ENCODE peak calls at places on chromosomes 3 and 15, in four cellular contexts. L is H1, F is HCT116, Y is HepG2. C is an unnamed sample.

GRCh38 chr3:194487289-194488006 is 646 bp upstream of the ATP13A3 start:
- DNase-seq in L (no peak), F (no peak), Y (no peak), C (peak; percentile 58)

GRCh38 chr3:68631810-68632545 is 300.4 kb downstream of the TAFA4 start:
- DNase-seq in L (peak; percentile 59), F (no peak), Y (no peak), C (no peak)

GRCh38 chr3:196976891-196977420 is 8.3 kb upstream of the PIGZ start:
- DNase-seq in L (no peak), F (no peak), Y (no peak), C (no peak)

GRCh38 chr15:53962646-53963561 is 15.3 kb upstream of the UNC13C start:
- DNase-seq in L (no peak), F (no peak), Y (peak; percentile 23), C (peak; percentile 13)

GRCh38 chr15:62732078-62732477 is 310.5 kb upstream of the TPM1 start:
- DNase-seq in L (no peak), F (no peak), Y (no peak), C (no peak)

GRCh38 chr15:89129123-89129815 is 41.0 kb downstream of the ABHD2 start:
- DNase-seq in L (peak; percentile 33), F (no peak), Y (no peak), C (peak; percentile 55)

GRCh38 chr3:12758025-12758830 is 831 bp downstream of the TMEM40 start:
- DNase-seq in L (no peak), F (no peak), Y (no peak), C (no peak)

GRCh38 chr15:65903296-65904073 is 34.2 kb downstream of the RAB11A start:
- DNase-seq in L (no peak), F (no peak), Y (peak; percentile 12), C (no peak)

GRCh38 chr3:56960234-56960917 is 100.1 kb upstream of the SPATA12 start:
- DNase-seq in L (no peak), F (no peak), Y (no peak), C (no peak)

GRCh38 chr3:7787871-7788828 is 713.5 kb upstream of the LMCD1 start:
- DNase-seq in L (no peak), F (no peak), Y (no peak), C (no peak)

GRCh38 chr3:166190360-166190759 is 353.1 kb upstream of the BCHE start:
- DNase-seq in L (peak; percentile 15), F (no peak), Y (no peak), C (no peak)

GRCh38 chr15:31280037-31280830 is 46.4 kb upstream of the KLF13 start:
- DNase-seq in L (no peak), F (no peak), Y (peak; percentile 68), C (no peak)

GRCh38 chr15:52060511-52060910 is 41.5 kb downstream of the MAPK6 start:
- DNase-seq in L (no peak), F (no peak), Y (no peak), C (no peak)

GRCh38 chr15:52056001-52056400 is 37.0 kb downstream of the MAPK6 start:
- DNase-seq in L (no peak), F (no peak), Y (no peak), C (no peak)

GRCh38 chr15:52052076-52052935 is 33.3 kb downstream of the MAPK6 start:
- DNase-seq in L (no peak), F (no peak), Y (peak; percentile 36), C (no peak)

GRCh38 chr15:52054381-52054780 is 35.4 kb downstream of the MAPK6 start:
- DNase-seq in L (no peak), F (no peak), Y (peak; percentile 77), C (no peak)

DNA sequence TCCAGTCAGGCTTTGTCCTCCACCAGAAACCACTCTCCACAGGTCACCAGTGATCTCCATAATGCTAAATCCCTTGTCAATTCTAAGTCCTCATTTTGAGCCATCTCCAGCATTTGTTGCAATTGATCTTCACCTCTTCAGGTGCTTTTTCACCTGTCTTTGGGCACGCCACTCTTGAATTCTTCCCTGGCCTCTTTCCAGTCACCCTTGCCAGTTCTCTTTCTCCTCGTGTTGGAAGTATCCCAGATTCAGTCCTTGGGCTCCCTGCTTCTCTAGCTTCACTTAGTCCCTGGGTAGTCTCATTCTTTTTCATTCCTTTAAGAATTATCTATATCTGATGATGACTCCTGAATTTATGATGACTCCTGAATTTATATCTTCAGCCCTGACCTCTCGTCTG is 37.5 kb downstream of the MAPK6 start:
- DNase-seq in L (no peak), F (no peak), Y (no peak), C (no peak)
- TF ChIP-seq FOSL1 in L (no peak), F (no peak), Y (no peak), C (no peak)

DNA sequence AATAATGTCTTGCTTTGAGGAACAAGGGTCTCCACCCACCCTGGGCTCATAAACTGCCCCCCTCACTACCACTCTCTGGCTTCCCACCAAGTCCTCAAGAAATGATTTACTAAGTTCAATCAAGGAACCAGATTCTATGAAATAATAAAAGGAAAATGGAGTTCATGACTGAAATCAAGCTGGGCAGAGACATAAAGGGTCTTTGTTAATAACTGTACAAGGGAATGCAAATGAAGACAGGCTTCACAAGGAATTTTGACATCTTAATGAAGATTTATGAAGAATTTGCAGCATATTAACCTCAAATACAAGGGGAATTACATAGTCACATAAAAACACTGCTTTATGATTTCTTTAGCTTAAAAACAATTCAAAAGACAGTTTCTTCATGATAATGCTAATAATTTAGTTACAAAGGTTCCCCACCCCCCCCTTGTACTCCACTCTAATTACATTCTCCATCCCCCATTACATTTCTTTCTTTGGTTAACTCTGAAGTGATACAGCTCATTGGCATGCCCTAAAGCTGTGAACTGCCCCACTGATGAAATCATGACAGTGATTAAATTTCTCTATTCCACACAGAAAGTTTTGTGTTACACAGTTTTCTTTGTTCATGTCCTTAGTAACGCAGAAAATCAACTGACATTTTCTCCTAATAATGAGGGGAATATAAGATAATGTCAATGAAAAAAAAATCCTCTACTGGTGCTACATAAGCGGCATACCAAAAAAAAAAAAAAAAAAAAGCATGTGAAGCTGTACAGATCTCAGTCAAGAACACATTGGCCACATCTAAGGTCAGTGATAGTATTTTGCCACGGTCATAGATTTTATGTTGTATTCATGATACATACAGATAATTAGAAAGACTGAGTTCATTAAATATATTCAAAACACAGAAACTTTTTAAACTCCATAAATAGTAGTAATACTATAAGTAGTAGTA is 54.4 kb downstream of the WWTR1 start:
- DNase-seq in L (no peak), F (no peak), Y (no peak), C (no peak)
- TF ChIP-seq FOSL1 in L (no peak), F (peak; percentile 31), Y (no peak), C (no peak)

GRCh38 chr3:126621171-126621570 is 33.8 kb downstream of the TXNRD3 start:
- DNase-seq in L (no peak), F (no peak), Y (no peak), C (no peak)
- TF ChIP-seq FOSL1 in L (no peak), F (no peak), Y (no peak), C (no peak)

DNA sequence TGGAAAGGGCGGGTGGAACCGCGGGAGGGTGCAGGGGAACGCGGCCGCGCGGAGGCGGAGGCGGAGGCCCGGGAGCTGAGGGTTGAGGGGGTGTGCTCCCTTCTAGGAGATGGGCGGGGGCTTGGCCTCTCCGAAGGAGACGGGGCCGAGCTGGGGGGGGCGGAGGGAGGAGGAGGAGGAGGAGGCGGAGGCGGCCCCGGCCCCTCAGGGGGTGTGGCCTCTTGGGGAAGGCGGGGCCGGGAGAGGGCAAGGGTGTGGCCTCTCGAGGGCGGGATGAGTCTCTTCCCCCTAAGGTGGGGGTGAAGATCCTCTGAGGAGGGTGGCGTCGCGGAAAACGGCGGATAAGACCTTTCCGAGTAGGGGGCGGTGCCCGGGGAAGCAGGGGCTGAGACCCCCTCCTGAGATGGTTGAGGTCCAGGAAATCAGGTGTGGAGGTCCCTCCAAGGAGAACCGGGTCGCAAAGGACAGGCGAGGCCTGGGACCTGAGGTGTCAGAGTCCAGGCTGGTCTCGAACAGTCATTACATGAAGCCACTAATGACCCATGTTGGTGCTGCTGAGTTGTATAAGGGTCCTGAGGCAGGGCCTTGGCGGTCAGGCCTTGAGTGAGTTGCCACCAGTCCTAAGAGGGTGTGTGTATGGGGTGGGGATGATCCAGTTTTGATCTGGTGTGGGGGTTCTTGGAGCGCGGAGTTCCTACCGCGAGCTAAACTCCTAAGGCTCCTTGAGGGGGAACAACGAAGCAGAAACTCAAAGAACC is 759 bp downstream of the WDR6 start:
- DNase-seq in L (peak; percentile 70), F (peak; percentile 72), Y (peak; percentile 39), C (peak; percentile 94)
- TF ChIP-seq FOSL1 in L (no peak), F (no peak), Y (no peak), C (no peak)